ENCODE peak calls at places on chromosomes 12 and 14, in four cellular contexts. M is heart right ventricle, E is A673, F is mesendoderm. G is an unnamed sample.

GRCh38 chr12:93759512-93760081 is 82.4 kb downstream of the CRADD start:
- DNase-seq in M (no peak), E (no peak), F (no peak), G (no peak)

GRCh38 chr12:5200276-5201087 is 156.8 kb downstream of the KCNA5 start:
- DNase-seq in M (peak; percentile 33), E (peak; percentile 52), F (peak; percentile 79), G (peak; percentile 48)

GRCh38 chr14:70073924-70074566 is 114.7 kb downstream of the SLC8A3 start:
- DNase-seq in M (no peak), E (peak; percentile 79), F (peak; percentile 81), G (peak; percentile 32)

GRCh38 chr14:64736271-64737131 is 32.3 kb downstream of the PLEKHG3 start:
- DNase-seq in M (no peak), E (no peak), F (peak; percentile 49), G (no peak)

GRCh38 chr14:34052658-34053014 is 101.8 kb upstream of the EGLN3 start:
- DNase-seq in M (no peak), E (no peak), F (peak; percentile 80), G (peak; percentile 77)

GRCh38 chr14:67131691-67132090 is 57.5 kb upstream of the GARIN2 start:
- DNase-seq in M (no peak), E (peak; percentile 10), F (no peak), G (no peak)

GRCh38 chr14:63800651-63801385 is 52.0 kb upstream of the SYNE2 start:
- DNase-seq in M (no peak), E (no peak), F (no peak), G (peak; percentile 23)

GRCh38 chr12:15151141-15152091 is 69.8 kb downstream of the RERG start:
- DNase-seq in M (peak; percentile 32), E (peak; percentile 44), F (peak; percentile 24), G (no peak)

GRCh38 chr14:30235485-30235884 is 307.8 kb upstream of the PRKD1 start:
- DNase-seq in M (no peak), E (no peak), F (no peak), G (no peak)

GRCh38 chr14:83777516-83777915 is 1752.4 kb upstream of the FLRT2 start:
- DNase-seq in M (no peak), E (no peak), F (no peak), G (no peak)

GRCh38 chr14:79727900-79728299 is 483.4 kb downstream of the DIO2 start:
- DNase-seq in M (no peak), E (no peak), F (no peak), G (no peak)

GRCh38 chr14:68016243-68016914 is 196.8 kb downstream of the RAD51B start:
- DNase-seq in M (no peak), E (no peak), F (no peak), G (peak; percentile 15)

GRCh38 chr14:63972323-63972932 is 119.6 kb downstream of the SYNE2 start:
- DNase-seq in M (no peak), E (no peak), F (no peak), G (no peak)

DNA sequence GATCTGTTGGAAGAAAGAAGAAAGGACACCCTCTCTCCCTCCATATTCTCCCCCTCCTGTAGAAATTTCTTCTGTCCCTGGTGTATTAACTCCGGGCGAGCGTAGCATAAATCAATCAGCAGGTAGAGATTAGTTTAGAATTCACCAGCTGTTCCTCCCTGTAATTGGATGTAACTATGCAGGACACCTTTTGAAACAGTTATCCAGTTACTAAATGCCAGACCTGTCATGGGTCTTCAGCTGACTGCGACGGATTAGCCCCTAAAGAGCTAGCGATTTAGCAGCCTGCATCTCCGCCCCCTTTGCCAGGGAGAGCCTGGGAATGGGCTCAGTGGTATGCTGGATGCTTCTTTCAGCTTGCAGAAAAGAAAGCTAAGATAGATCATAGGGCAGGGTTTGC is 16.4 kb downstream of the COPZ1 start:
- DNase-seq in M (no peak), E (no peak), F (no peak), G (no peak)
- H3K36me3 ChIP-seq in M (peaks cover 75% of the 10 kb centered on the region), E (peaks cover 42% of the 10 kb centered on the region), F (peaks cover 2% of the 10 kb centered on the region), G (peaks cover 62% of the 10 kb centered on the region)

GRCh38 chr12:113955109-113955970 is 10.8 kb downstream of the RBM19 start:
- DNase-seq in M (no peak), E (peak; percentile 8), F (peak; percentile 60), G (peak; percentile 20)
- H3K36me3 ChIP-seq in M (peaks cover 98% of the 10 kb centered on the region), E (peaks cover 30% of the 10 kb centered on the region), F (peaks cover 4% of the 10 kb centered on the region), G (peaks cover 14% of the 10 kb centered on the region)

GRCh38 chr12:95258803-95259202 is 41.2 kb downstream of the VEZT start:
- DNase-seq in M (no peak), E (no peak), F (no peak), G (no peak)

GRCh38 chr12:95258146-95258545 is 40.5 kb downstream of the VEZT start:
- DNase-seq in M (no peak), E (no peak), F (no peak), G (no peak)

GRCh38 chr12:95262808-95263207 is 45.2 kb downstream of the VEZT start:
- DNase-seq in M (peak; percentile 50), E (peak; percentile 51), F (peak; percentile 25), G (peak; percentile 9)

GRCh38 chr12:95259368-95259767 is 41.8 kb downstream of the VEZT start:
- DNase-seq in M (no peak), E (peak; percentile 31), F (no peak), G (no peak)

DNA sequence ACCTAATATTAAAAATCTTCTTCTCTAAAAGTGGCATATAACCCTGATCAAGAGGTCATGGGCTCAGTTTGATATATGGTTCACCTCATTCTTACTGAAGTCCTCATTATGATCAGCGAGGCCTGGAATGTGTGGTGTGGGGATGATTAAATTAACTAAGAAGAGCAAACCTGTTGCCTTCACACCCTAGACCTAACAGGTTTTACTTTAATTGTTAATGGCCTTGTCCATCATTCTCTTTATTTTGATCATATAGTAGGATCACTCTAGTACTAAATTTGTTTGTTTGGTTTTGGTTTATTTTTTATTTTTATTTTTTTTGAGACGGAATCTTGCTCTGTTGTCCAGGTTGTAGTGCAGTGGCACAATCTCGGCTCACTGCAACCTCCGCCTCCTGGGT is 43.5 kb downstream of the VEZT start:
- DNase-seq in M (no peak), E (no peak), F (no peak), G (no peak)
- H3K36me3 ChIP-seq in M (peaks cover 77% of the 10 kb centered on the region), E (peaks cover 47% of the 10 kb centered on the region), F (no peaks in the 10 kb centered on the region), G (peaks cover 11% of the 10 kb centered on the region)

GRCh38 chr12:95051241-95051640 is 22.2 kb downstream of the NR2C1 start:
- DNase-seq in M (no peak), E (no peak), F (no peak), G (no peak)
- H3K36me3 ChIP-seq in M (peaks cover 99% of the 10 kb centered on the region), E (peaks cover 25% of the 10 kb centered on the region), F (peaks cover 2% of the 10 kb centered on the region), G (peaks cover 49% of the 10 kb centered on the region)

GRCh38 chr12:123145211-123145610 is 5.7 kb downstream of the PITPNM2 start:
- DNase-seq in M (no peak), E (no peak), F (no peak), G (no peak)
- H3K36me3 ChIP-seq in M (no peaks in the 10 kb centered on the region), E (no peaks in the 10 kb centered on the region), F (no peaks in the 10 kb centered on the region), G (peaks cover 7% of the 10 kb centered on the region)

G was measured in MG63.